ENCODE peak calls at places on chromosomes 4 and X, in nine cellular contexts. U is stomach, R is iPS-NIHi11, O is cardiac fibroblast, S is progenitor cell of endocrine pancreas, D is NCI-H526 treated with DMSO at 0.1 percent for 48 hours, C is cerebellar cortex, W is posterior vena cava, P is AG08395. V is an unnamed sample.

GRCh38 chrX:74343970-74344622 is 40.1 kb downstream of the ZCCHC13 start:
- DNase-seq in U (peak; percentile 67), R (peak; percentile 66), O (peak; percentile 96), S (peak; percentile 20), D (peak; percentile 65), C (peak; percentile 75), W (no peak), P (peak; percentile 82), V (peak; percentile 79)

GRCh38 chr4:154120690-154121089 is 331.8 kb upstream of the SFRP2 start:
- DNase-seq in U (no peak), R (no peak), O (no peak), S (no peak), D (no peak), C (no peak), W (no peak), P (no peak), V (no peak)

GRCh38 chr4:113784497-113785254 is 23.1 kb upstream of the CAMK2D start:
- DNase-seq in U (no peak), R (no peak), O (peak; percentile 96), S (no peak), D (no peak), C (no peak), W (no peak), P (peak; percentile 84), V (no peak)

GRCh38 chr4:7253806-7254205 is 61.5 kb downstream of the SORCS2 start:
- DNase-seq in U (no peak), R (no peak), O (no peak), S (no peak), D (no peak), C (no peak), W (no peak), P (no peak), V (no peak)

GRCh38 chr4:123995939-123996338 is 599.3 kb downstream of the SPRY1 start:
- DNase-seq in U (no peak), R (no peak), O (peak; percentile 72), S (no peak), D (no peak), C (no peak), W (no peak), P (peak; percentile 77), V (no peak)

GRCh38 chrX:43860646-43861370 is 21.4 kb downstream of the MAOB start:
- DNase-seq in U (no peak), R (no peak), O (peak; percentile 77), S (no peak), D (no peak), C (peak; percentile 8), W (no peak), P (no peak), V (peak; percentile 81)

GRCh38 chrX:153722704-153723350 is 1.4 kb downstream of the BCAP31 start:
- DNase-seq in U (no peak), R (no peak), O (no peak), S (no peak), D (no peak), C (no peak), W (no peak), P (no peak), V (no peak)

GRCh38 chrX:134734343-134735001 is 76.2 kb upstream of the PLAC1 start:
- DNase-seq in U (no peak), R (no peak), O (peak; percentile 69), S (no peak), D (no peak), C (no peak), W (no peak), P (peak; percentile 4), V (no peak)

GRCh38 chr4:188053302-188053701 is 56.1 kb downstream of the TRIML2 start:
- DNase-seq in U (no peak), R (no peak), O (no peak), S (no peak), D (no peak), C (no peak), W (no peak), P (no peak), V (no peak)

GRCh38 chrX:41655631-41656030 is 33.1 kb upstream of the GPR34 start:
- DNase-seq in U (no peak), R (no peak), O (no peak), S (no peak), D (no peak), C (no peak), W (no peak), P (no peak), V (no peak)

GRCh38 chrX:9530848-9531274 is 66.0 kb downstream of the TBL1X start:
- DNase-seq in U (peak; percentile 71), R (peak; percentile 60), O (peak; percentile 97), S (no peak), D (peak; percentile 33), C (peak; percentile 80), W (peak; percentile 90), P (peak; percentile 77), V (no peak)

GRCh38 chr4:92791876-92792490 is 488.2 kb downstream of the GRID2 start:
- DNase-seq in U (no peak), R (no peak), O (no peak), S (no peak), D (no peak), C (peak; percentile 62), W (no peak), P (no peak), V (no peak)

GRCh38 chr4:61553562-61554125 is 353.5 kb downstream of the ADGRL3 start:
- DNase-seq in U (no peak), R (no peak), O (no peak), S (no peak), D (peak; percentile 42), C (no peak), W (no peak), P (no peak), V (no peak)

GRCh38 chr4:48137766-48138349 is 3.8 kb upstream of the TXK start:
- DNase-seq in U (no peak), R (no peak), O (no peak), S (no peak), D (no peak), C (no peak), W (no peak), P (no peak), V (no peak)

GRCh38 chr4:132934901-132935300 is 214.2 kb upstream of the PCDH10 start:
- DNase-seq in U (no peak), R (peak; percentile 7), O (no peak), S (no peak), D (no peak), C (no peak), W (no peak), P (no peak), V (no peak)

GRCh38 chr4:17030543-17030942 is 132.1 kb upstream of the LDB2 start:
- DNase-seq in U (no peak), R (no peak), O (peak; percentile 86), S (no peak), D (no peak), C (no peak), W (no peak), P (peak; percentile 62), V (no peak)

GRCh38 chr4:2671267-2671895 is 84.8 kb downstream of the TNIP2 start:
- DNase-seq in U (peak; percentile 44), R (peak; percentile 23), O (no peak), S (no peak), D (peak; percentile 53), C (no peak), W (no peak), P (no peak), V (no peak)

GRCh38 chr4:166042510-166043055 is 169.5 kb downstream of the TLL1 start:
- DNase-seq in U (no peak), R (no peak), O (peak; percentile 3), S (no peak), D (no peak), C (peak; percentile 25), W (no peak), P (no peak), V (no peak)

GRCh38 chr4:25022198-25022597 is 8.5 kb downstream of the LGI2 start:
- DNase-seq in U (no peak), R (no peak), O (no peak), S (no peak), D (no peak), C (no peak), W (no peak), P (no peak), V (no peak)

GRCh38 chr4:86500527-86500926 is 93.6 kb upstream of the PTPN13 start:
- DNase-seq in U (no peak), R (no peak), O (no peak), S (no peak), D (no peak), C (no peak), W (no peak), P (no peak), V (no peak)

GRCh38 chr4:107213410-107213809 is 177.3 kb upstream of the DKK2 start:
- DNase-seq in U (no peak), R (no peak), O (no peak), S (no peak), D (no peak), C (no peak), W (no peak), P (peak; percentile 37), V (no peak)

GRCh38 chr4:61924131-61924530 is 724.0 kb downstream of the ADGRL3 start:
- DNase-seq in U (no peak), R (no peak), O (no peak), S (no peak), D (no peak), C (no peak), W (no peak), P (no peak), V (no peak)

GRCh38 chr4:6273661-6273990 is 4.0 kb downstream of the WFS1 start:
- DNase-seq in U (no peak), R (no peak), O (no peak), S (no peak), D (no peak), C (no peak), W (no peak), P (no peak), V (no peak)

GRCh38 chr4:3402409-3403103 is 39.2 kb upstream of the HGFAC start:
- DNase-seq in U (no peak), R (no peak), O (peak; percentile 27), S (no peak), D (no peak), C (no peak), W (peak; percentile 90), P (peak; percentile 85), V (no peak)

GRCh38 chr4:123659759-123660158 is 263.2 kb downstream of the SPRY1 start:
- DNase-seq in U (no peak), R (peak; percentile 26), O (peak; percentile 20), S (no peak), D (peak; percentile 21), C (no peak), W (no peak), P (no peak), V (no peak)

GRCh38 chr4:120630432-120630831 is 292.1 kb downstream of the PRDM5 start:
- DNase-seq in U (no peak), R (peak; percentile 23), O (no peak), S (no peak), D (no peak), C (no peak), W (no peak), P (no peak), V (peak; percentile 46)

GRCh38 chrX:31355206-31355955 is 283.5 kb upstream of the FTHL17 start:
- DNase-seq in U (no peak), R (no peak), O (no peak), S (no peak), D (no peak), C (no peak), W (no peak), P (no peak), V (no peak)

GRCh38 chrX:135389243-135389642 is 32.5 kb upstream of the SMIM10L2A start:
- DNase-seq in U (no peak), R (no peak), O (no peak), S (no peak), D (no peak), C (no peak), W (no peak), P (no peak), V (no peak)

GRCh38 chr4:90318208-90318607 is 191.0 kb downstream of the CCSER1 start:
- DNase-seq in U (no peak), R (no peak), O (peak; percentile 81), S (no peak), D (no peak), C (no peak), W (no peak), P (peak; percentile 9), V (no peak)

GRCh38 chr4:74933562-74934015 is 673 bp downstream of the PARM1 start:
- DNase-seq in U (peak; percentile 28), R (peak; percentile 17), O (no peak), S (no peak), D (no peak), C (no peak), W (peak; percentile 87), P (no peak), V (no peak)

GRCh38 chr4:1658146-1658545 is 26.0 kb downstream of the FAM53A start:
- DNase-seq in U (no peak), R (no peak), O (no peak), S (no peak), D (no peak), C (no peak), W (no peak), P (no peak), V (no peak)